ENCODE peak calls at places on chromosomes 13 and 19, in six cellular contexts. L, T, G, S, X and M are unnamed samples.

GRCh38 chr13:25905411-25906010 is 146.3 kb downstream of the SHISA2 start:
- DNase-seq in G (no peak), L (no peak), S (no peak), X (no peak), T (no peak), M (no peak)

GRCh38 chr19:16382775-16383543 is 58.3 kb downstream of the KLF2 start:
- DNase-seq in X (peak; percentile 62), S (peak; percentile 78), L (peak; percentile 97), T (peak; percentile 90), G (peak; percentile 79), M (peak; percentile 70)

GRCh38 chr19:38728752-38729541 is 15.3 kb downstream of the CAPN12 start:
- DNase-seq in G (no peak), S (no peak), X (no peak), T (no peak), L (no peak), M (no peak)

GRCh38 chr13:93857126-93857525 is 622.4 kb downstream of the DCT start:
- DNase-seq in S (no peak), G (no peak), X (no peak), L (no peak), T (no peak), M (no peak)

GRCh38 chr13:73967397-73968165 is 166.6 kb downstream of the KLF12 start:
- DNase-seq in G (no peak), S (no peak), T (no peak), X (no peak), L (no peak), M (peak; percentile 74)

GRCh38 chr13:41900918-41901317 is 60.0 kb downstream of the VWA8 start:
- DNase-seq in L (no peak), T (no peak), G (no peak), X (no peak), S (no peak), M (no peak)

GRCh38 chr19:2618611-2619010 is 83.9 kb downstream of the GNG7 start:
- DNase-seq in T (no peak), S (no peak), G (peak; percentile 88), X (peak; percentile 69), L (peak; percentile 78), M (peak; percentile 73)

GRCh38 chr19:58407658-58408151 is 744 bp upstream of the ZNF584 start:
- DNase-seq in G (no peak), S (no peak), L (no peak), T (peak; percentile 28), X (no peak), M (no peak)

GRCh38 chr19:38580080-38580479 is 37.7 kb downstream of the MAP4K1 start:
- DNase-seq in L (no peak), T (no peak), G (no peak), X (no peak), S (no peak), M (no peak)

GRCh38 chr19:46288896-46289588 is 7.8 kb upstream of the HIF3A start:
- DNase-seq in S (no peak), L (peak; percentile 65), T (peak; percentile 98), X (no peak), G (no peak), M (peak; percentile 89)

GRCh38 chr19:50461066-50461875 is 15.0 kb upstream of the EMC10 start:
- DNase-seq in G (peak; percentile 66), L (peak; percentile 97), S (peak; percentile 84), X (peak; percentile 23), T (peak; percentile 60), M (peak; percentile 59)

GRCh38 chr13:78700121-78700910 is 41.4 kb upstream of the OBI1 start:
- DNase-seq in T (no peak), S (no peak), X (no peak), G (no peak), L (no peak), M (no peak)

GRCh38 chr13:110042253-110042652 is 255.9 kb upstream of the IRS2 start:
- DNase-seq in S (no peak), X (no peak), L (no peak), T (peak; percentile 56), G (no peak), M (no peak)

GRCh38 chr19:3500429-3501101 is at the start of gene DOHH:
- DNase-seq in L (peak; percentile 99), G (peak; percentile 97), S (peak; percentile 88), T (peak; percentile 96), X (peak; percentile 91), M (peak; percentile 94)

GRCh38 chr19:29410974-29411615 is 114.7 kb upstream of the VSTM2B start:
- DNase-seq in G (no peak), S (no peak), T (no peak), X (no peak), L (no peak), M (no peak)

GRCh38 chr19:49362926-49363264 is 679 bp upstream of the TEAD2 start:
- DNase-seq in X (no peak), T (peak; percentile 56), G (no peak), S (no peak), L (peak; percentile 39), M (no peak)

GRCh38 chr13:29529755-29530154 is 65.7 kb downstream of the SLC7A1 start:
- DNase-seq in S (no peak), T (no peak), G (no peak), X (no peak), L (no peak), M (no peak)